ENCODE peak calls at places on chromosomes 7 and 10, in ten cellular contexts. E, H, P, J, F, V, Q, B, Y and A are unnamed samples.
A peak's percentile ranks its signal among the peaks of the same experiment; 100 is the strongest.

GRCh38 chr10:88312855-88313254 is 270.3 kb downstream of the RNLS start:
- DNase-seq in J (no peak), F (no peak), Y (no peak), E (no peak), B (no peak), P (no peak), Q (no peak), H (no peak), V (no peak), A (no peak)

GRCh38 chr7:98249106-98249505 is 2.9 kb downstream of the TECPR1 start:
- DNase-seq in H (no peak), V (no peak), F (peak; percentile 79), Y (no peak), E (peak; percentile 41), Q (no peak), B (no peak), P (no peak), J (no peak), A (no peak)

GRCh38 chr10:93579089-93579488 is 12.6 kb downstream of the FFAR4 start:
- DNase-seq in J (no peak), B (no peak), Q (no peak), Y (no peak), F (no peak), V (no peak), E (no peak), P (no peak), H (peak; percentile 43), A (no peak)

GRCh38 chr10:70378122-70378521 is 4.3 kb downstream of the LRRC20 start:
- DNase-seq in E (no peak), F (peak; percentile 95), Y (no peak), V (peak; percentile 77), Q (no peak), J (peak; percentile 76), B (peak; percentile 53), P (no peak), H (peak; percentile 97), A (no peak)

GRCh38 chr10:13184726-13185514 is 23.6 kb downstream of the MCM10 start:
- DNase-seq in P (peak; percentile 82), J (peak; percentile 41), Y (no peak), F (peak; percentile 36), Q (no peak), V (peak; percentile 59), H (no peak), B (peak; percentile 58), E (peak; percentile 8), A (no peak)

GRCh38 chr10:29811751-29812427 is 177.1 kb upstream of the SVIL start:
- DNase-seq in B (peak; percentile 68), V (peak; percentile 65), E (peak; percentile 61), P (no peak), H (peak; percentile 99), Q (no peak), Y (peak; percentile 70), F (peak; percentile 88), J (no peak), A (no peak)

GRCh38 chr10:93598157-93598556 is 2.9 kb downstream of the RBP4 start:
- DNase-seq in J (no peak), F (no peak), P (no peak), H (no peak), Y (no peak), Q (no peak), B (no peak), E (no peak), V (no peak), A (no peak)

GRCh38 chr7:101162551-101163280 is 2.7 kb downstream of the VGF start:
- DNase-seq in J (no peak), F (peak; percentile 95), V (no peak), Q (no peak), Y (peak; percentile 27), H (peak; percentile 51), E (no peak), P (no peak), B (peak; percentile 31), A (no peak)

GRCh38 chr10:124425227-124425962 is 6.7 kb upstream of the OAT start:
- DNase-seq in Q (no peak), E (no peak), J (no peak), Y (no peak), B (no peak), V (no peak), P (peak; percentile 73), H (no peak), F (no peak), A (no peak)

GRCh38 chr10:47358457-47358856 is 10.3 kb downstream of the RBP3 start:
- DNase-seq in P (peak; percentile 30), V (peak; percentile 40), J (no peak), F (peak; percentile 45), B (no peak), H (no peak), E (no peak), Q (no peak), Y (no peak), A (no peak)

GRCh38 chr7:140640060-140640611 is 477 bp downstream of the DENND2A start:
- DNase-seq in P (no peak), E (peak; percentile 51), F (peak; percentile 95), V (peak; percentile 68), Q (no peak), H (peak; percentile 56), Y (peak; percentile 66), B (peak; percentile 38), J (no peak), A (peak; percentile 52)

GRCh38 chr7:69773535-69774225 is 175.4 kb downstream of the AUTS2 start:
- DNase-seq in F (no peak), E (no peak), J (no peak), B (no peak), H (no peak), Y (no peak), Q (no peak), V (no peak), P (no peak), A (no peak)

GRCh38 chr7:28124413-28124812 is 56.2 kb downstream of the JAZF1 start:
- DNase-seq in Q (no peak), P (no peak), F (no peak), V (no peak), H (no peak), B (no peak), Y (no peak), J (no peak), E (no peak), A (no peak)

GRCh38 chr7:67522504-67522903 is 525.9 kb downstream of the TYW1 start:
- DNase-seq in Y (no peak), V (no peak), B (no peak), H (no peak), P (no peak), Q (no peak), F (no peak), J (no peak), E (no peak), A (no peak)

GRCh38 chr7:75617634-75618234 is 121.0 kb downstream of the HIP1 start:
- DNase-seq in B (peak; percentile 24), J (peak; percentile 97), E (peak; percentile 48), Q (peak; percentile 40), F (peak; percentile 70), V (peak; percentile 81), H (peak; percentile 6), Y (no peak), P (peak; percentile 74), A (no peak)

GRCh38 chr7:141889323-141889722 is 26.9 kb upstream of the OR9A4 start:
- DNase-seq in Q (no peak), F (no peak), J (no peak), E (no peak), V (no peak), P (no peak), B (no peak), Y (no peak), H (no peak), A (no peak)
- H3K27ac ChIP-seq in Q (no peak overlapping the region), F (no peak overlapping the region), J (peak overlapping the region; percentile 52), E (no peak overlapping the region), V (no peak overlapping the region), P (no peak overlapping the region), B (no peak overlapping the region), Y (no peak overlapping the region), H (no peak overlapping the region), A (no peak overlapping the region)

GRCh38 chr7:124779620-124780019 is 14.0 kb upstream of the GPR37 start:
- DNase-seq in Y (no peak), J (no peak), E (no peak), Q (no peak), F (no peak), P (no peak), H (no peak), B (no peak), V (no peak), A (no peak)

GRCh38 chr7:124780056-124780455 is 14.5 kb upstream of the GPR37 start:
- DNase-seq in F (no peak), Q (no peak), J (no peak), P (no peak), E (no peak), H (no peak), V (no peak), B (no peak), Y (no peak), A (no peak)

GRCh38 chr7:124777268-124777667 is 11.7 kb upstream of the GPR37 start:
- DNase-seq in Q (no peak), E (no peak), V (no peak), B (no peak), Y (no peak), P (no peak), J (no peak), F (no peak), H (no peak), A (no peak)

GRCh38 chr7:124780608-124781007 is 15.0 kb upstream of the GPR37 start:
- DNase-seq in V (no peak), P (no peak), B (no peak), Y (no peak), E (no peak), J (no peak), Q (no peak), F (no peak), H (no peak), A (no peak)

GRCh38 chr7:124779194-124779593 is 13.6 kb upstream of the GPR37 start:
- DNase-seq in B (no peak), Q (no peak), F (no peak), E (no peak), Y (no peak), V (no peak), J (no peak), P (no peak), H (no peak), A (no peak)
- H3K27ac ChIP-seq in B (no peak overlapping the region), Q (no peak overlapping the region), F (no peak overlapping the region), E (no peak overlapping the region), Y (no peak overlapping the region), V (no peak overlapping the region), J (no peak overlapping the region), P (no peak overlapping the region), H (no peak overlapping the region), A (no peak overlapping the region)

GRCh38 chr10:6600224-6600987 is 20.3 kb upstream of the PRKCQ start:
- DNase-seq in Q (no peak), P (no peak), E (no peak), F (no peak), V (no peak), Y (no peak), J (no peak), B (no peak), H (no peak), A (no peak)
- H3K27ac ChIP-seq in Q (peak overlapping the region; percentile 11), P (no peak overlapping the region), E (no peak overlapping the region), F (no peak overlapping the region), V (no peak overlapping the region), Y (no peak overlapping the region), J (no peak overlapping the region), B (no peak overlapping the region), H (no peak overlapping the region), A (peak overlapping the region; percentile 6)

DNA sequence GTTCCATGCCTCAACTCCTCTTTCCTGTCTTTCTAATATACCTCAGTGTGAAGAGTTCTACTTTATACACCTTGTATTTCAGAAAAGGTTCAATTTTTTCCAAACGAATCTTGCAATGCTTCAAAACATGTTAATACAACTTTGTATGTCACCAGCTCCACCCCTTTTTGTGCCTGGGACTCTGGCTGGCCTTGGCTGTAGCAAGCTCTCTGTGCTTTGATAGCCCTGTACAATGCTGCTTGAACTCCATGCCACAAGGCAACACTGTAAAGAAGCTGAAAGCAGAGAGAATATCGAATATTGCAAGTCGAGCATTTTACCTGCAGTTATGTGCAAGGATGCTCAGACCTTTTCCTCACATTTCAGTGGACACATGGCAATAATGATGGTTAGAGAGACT is 52.5 kb downstream of the PANK1 start:
- DNase-seq in V (no peak), J (no peak), H (no peak), F (no peak), Q (no peak), P (no peak), E (no peak), Y (no peak), B (no peak), A (no peak)
- H3K27ac ChIP-seq in V (peak overlapping the region; percentile 72), J (peak overlapping the region; percentile 37), H (no peak overlapping the region), F (no peak overlapping the region), Q (no peak overlapping the region), P (peak overlapping the region; percentile 81), E (peak overlapping the region; percentile 72), Y (no peak overlapping the region), B (no peak overlapping the region), A (no peak overlapping the region)